ENCODE peak calls at places on chromosomes 7 and 10, in seven cellular contexts. D, P, V, L, Q, M and J are unnamed samples.

GRCh38 chr10:130546841-130547240 is 410.6 kb downstream of the GLRX3 start:
- DNase-seq in D (no peak), P (no peak), V (no peak), L (no peak), Q (no peak), M (no peak), J (no peak)

GRCh38 chr7:32506266-32507054 is 11.2 kb downstream of the AVL9 start:
- DNase-seq in D (no peak), P (no peak), V (peak; percentile 92), L (no peak), Q (no peak), M (no peak), J (no peak)

GRCh38 chr7:42913591-42913990 is 1.7 kb upstream of the C7orf25 start:
- DNase-seq in D (no peak), P (no peak), V (no peak), L (no peak), Q (no peak), M (no peak), J (no peak)

GRCh38 chr7:38727184-38727940 is 96.2 kb upstream of the AMPH start:
- DNase-seq in D (no peak), P (no peak), V (no peak), L (no peak), Q (no peak), M (no peak), J (no peak)

GRCh38 chr10:22369433-22370072 is 24.3 kb downstream of the SPAG6 start:
- DNase-seq in D (no peak), P (no peak), V (no peak), L (peak; percentile 50), Q (no peak), M (no peak), J (no peak)

GRCh38 chr10:42738669-42739068 is 43.9 kb upstream of the BMS1 start:
- DNase-seq in D (no peak), P (no peak), V (no peak), L (no peak), Q (no peak), M (no peak), J (no peak)

GRCh38 chr7:155787171-155787851 is 25.0 kb downstream of the SHH start:
- DNase-seq in D (no peak), P (no peak), V (no peak), L (no peak), Q (no peak), M (no peak), J (no peak)

GRCh38 chr7:80885774-80886173 is 33.1 kb downstream of the SEMA3C start:
- DNase-seq in D (no peak), P (no peak), V (no peak), L (no peak), Q (no peak), M (no peak), J (no peak)

GRCh38 chr7:141201145-141201885 is 127.5 kb downstream of the TMEM178B start:
- DNase-seq in D (no peak), P (no peak), V (no peak), L (no peak), Q (no peak), M (no peak), J (no peak)

GRCh38 chr10:33489606-33490176 is 155.2 kb upstream of the NRP1 start:
- DNase-seq in D (no peak), P (no peak), V (no peak), L (no peak), Q (no peak), M (no peak), J (no peak)

GRCh38 chr7:111784971-111785575 is 222.8 kb upstream of the IMMP2L start:
- DNase-seq in D (no peak), P (no peak), V (no peak), L (no peak), Q (no peak), M (no peak), J (no peak)

GRCh38 chr10:119301397-119301796 is 94.0 kb downstream of the GRK5 start:
- DNase-seq in D (no peak), P (peak; percentile 52), V (no peak), L (no peak), Q (peak; percentile 62), M (no peak), J (no peak)

GRCh38 chr7:40608321-40609075 is 473.7 kb downstream of the SUGCT start:
- DNase-seq in D (no peak), P (no peak), V (peak; percentile 57), L (no peak), Q (no peak), M (no peak), J (no peak)

GRCh38 chr10:95256268-95256667 is 34.5 kb downstream of the PDLIM1 start:
- DNase-seq in D (no peak), P (no peak), V (no peak), L (no peak), Q (no peak), M (no peak), J (no peak)

GRCh38 chr7:155190608-155191536 is 106.8 kb upstream of the INSIG1 start:
- DNase-seq in D (peak; percentile 87), P (peak; percentile 61), V (peak; percentile 6), L (peak; percentile 51), Q (peak; percentile 59), M (peak; percentile 88), J (peak; percentile 72)

GRCh38 chr10:105729428-105729827 is 1088.3 kb downstream of the SORCS3 start:
- DNase-seq in D (no peak), P (no peak), V (no peak), L (no peak), Q (no peak), M (no peak), J (no peak)

GRCh38 chr7:27921081-27921836 is 181.3 kb downstream of the TAX1BP1 start:
- DNase-seq in D (peak; percentile 71), P (no peak), V (peak; percentile 94), L (peak; percentile 11), Q (peak; percentile 11), M (no peak), J (no peak)

GRCh38 chr7:157613575-157614322 is 276.9 kb downstream of the DNAJB6 start:
- DNase-seq in D (no peak), P (no peak), V (no peak), L (no peak), Q (no peak), M (peak; percentile 78), J (no peak)

GRCh38 chr7:5421626-5422323 is 1.9 kb downstream of the TNRC18 start:
- DNase-seq in D (no peak), P (no peak), V (peak; percentile 55), L (no peak), Q (no peak), M (peak; percentile 85), J (peak; percentile 69)

GRCh38 chr10:96465599-96465998 is 48.1 kb downstream of the TLL2 start:
- DNase-seq in D (no peak), P (no peak), V (no peak), L (no peak), Q (no peak), M (no peak), J (no peak)

GRCh38 chr10:117442944-117443676 is 67.9 kb upstream of the PDZD8 start:
- DNase-seq in D (peak; percentile 76), P (peak; percentile 22), V (peak; percentile 50), L (peak; percentile 39), Q (peak; percentile 46), M (peak; percentile 95), J (peak; percentile 78)

GRCh38 chr10:29344073-29344820 is 55.4 kb downstream of the LYZL1 start:
- DNase-seq in D (no peak), P (no peak), V (peak; percentile 35), L (no peak), Q (no peak), M (no peak), J (no peak)

GRCh38 chr7:25860206-25860881 is 291.7 kb upstream of the NFE2L3 start:
- DNase-seq in D (no peak), P (no peak), V (no peak), L (no peak), Q (no peak), M (no peak), J (no peak)

GRCh38 chr10:119521443-119522204 is 20.9 kb downstream of the RGS10 start:
- DNase-seq in D (no peak), P (no peak), V (peak; percentile 62), L (no peak), Q (no peak), M (no peak), J (no peak)

GRCh38 chr10:127906548-127907377 is at the start of gene PTPRE:
- DNase-seq in D (peak; percentile 90), P (peak; percentile 35), V (no peak), L (peak; percentile 45), Q (peak; percentile 60), M (peak; percentile 93), J (peak; percentile 83)

GRCh38 chr7:55288070-55288824 is 76.9 kb upstream of the LANCL2 start:
- DNase-seq in D (no peak), P (no peak), V (peak; percentile 11), L (no peak), Q (no peak), M (no peak), J (no peak)

GRCh38 chr7:44978511-44979366 is at the start of gene MYO1G:
- DNase-seq in D (no peak), P (peak; percentile 71), V (no peak), L (peak; percentile 90), Q (peak; percentile 84), M (peak; percentile 85), J (peak; percentile 51)

GRCh38 chr10:31157125-31157983 is 125.7 kb upstream of the ZNF438 start:
- DNase-seq in D (no peak), P (no peak), V (peak; percentile 79), L (no peak), Q (no peak), M (peak; percentile 87), J (no peak)

GRCh38 chr7:92584953-92585352 is 5.2 kb downstream of the FAM133B start:
- DNase-seq in D (no peak), P (no peak), V (no peak), L (no peak), Q (no peak), M (no peak), J (no peak)

GRCh38 chr10:18238875-18239485 is 98.8 kb downstream of the CACNB2 start:
- DNase-seq in D (peak; percentile 53), P (no peak), V (peak; percentile 30), L (no peak), Q (no peak), M (no peak), J (no peak)

GRCh38 chr10:110834622-110835219 is 37.0 kb upstream of the PDCD4 start:
- DNase-seq in D (no peak), P (peak; percentile 14), V (no peak), L (no peak), Q (no peak), M (no peak), J (peak; percentile 62)

GRCh38 chr10:131825960-131826650 is 74.7 kb upstream of the PPP2R2D start:
- DNase-seq in D (no peak), P (no peak), V (no peak), L (no peak), Q (no peak), M (no peak), J (no peak)

GRCh38 chr10:63976538-63976937 is 455.3 kb downstream of the REEP3 start:
- DNase-seq in D (peak; percentile 59), P (no peak), V (no peak), L (no peak), Q (no peak), M (peak; percentile 81), J (peak; percentile 61)

GRCh38 chr7:90530263-90530662 is 60.8 kb downstream of the PTTG1IP2 start:
- DNase-seq in D (no peak), P (no peak), V (peak; percentile 6), L (no peak), Q (no peak), M (no peak), J (no peak)